ENCODE peak calls at places on chromosome 20, in four cellular contexts. P, Q, V and J are unnamed samples.
A peak's percentile ranks its signal among the peaks of the same experiment; 100 is the strongest.

GRCh38 chr20:32203556-32204484 is 3.7 kb downstream of the PLAGL2 start:
- DNase-seq in P (peak; percentile 73), Q (no peak), V (no peak), J (no peak)

GRCh38 chr20:56626367-56627121 is 2.6 kb upstream of the TFAP2C start:
- DNase-seq in P (no peak), Q (no peak), V (no peak), J (no peak)

GRCh38 chr20:1898496-1899168 is 3.4 kb downstream of the SIRPA start:
- DNase-seq in P (no peak), Q (no peak), V (no peak), J (no peak)

GRCh38 chr20:57570898-57571297 is 10.0 kb downstream of the PCK1 start:
- DNase-seq in P (no peak), Q (no peak), V (no peak), J (no peak)

GRCh38 chr20:10125757-10126156 is 91.0 kb downstream of the ANKEF1 start:
- DNase-seq in P (no peak), Q (no peak), V (peak; percentile 21), J (no peak)

GRCh38 chr20:14996883-14997672 is 659.7 kb upstream of the FLRT3 start:
- DNase-seq in P (no peak), Q (no peak), V (no peak), J (no peak)

GRCh38 chr20:53270792-53271375 is 298.7 kb downstream of the TSHZ2 start:
- DNase-seq in P (no peak), Q (no peak), V (no peak), J (no peak)

GRCh38 chr20:13493143-13493542 is 145.6 kb downstream of the TASP1 start:
- DNase-seq in P (no peak), Q (no peak), V (no peak), J (no peak)

GRCh38 chr20:2840967-2841531 is 504 bp downstream of the VPS16 start:
- DNase-seq in P (peak; percentile 49), Q (peak; percentile 72), V (peak; percentile 72), J (no peak)

GRCh38 chr20:9068896-9069663 is at the start of gene PLCB4:
- DNase-seq in P (peak; percentile 36), Q (peak; percentile 58), V (peak; percentile 66), J (no peak)
- TF ChIP-seq POLR2A in P (peak; percentile 24), Q (no peak), V (peak; percentile 13), J (no peak)

DNA sequence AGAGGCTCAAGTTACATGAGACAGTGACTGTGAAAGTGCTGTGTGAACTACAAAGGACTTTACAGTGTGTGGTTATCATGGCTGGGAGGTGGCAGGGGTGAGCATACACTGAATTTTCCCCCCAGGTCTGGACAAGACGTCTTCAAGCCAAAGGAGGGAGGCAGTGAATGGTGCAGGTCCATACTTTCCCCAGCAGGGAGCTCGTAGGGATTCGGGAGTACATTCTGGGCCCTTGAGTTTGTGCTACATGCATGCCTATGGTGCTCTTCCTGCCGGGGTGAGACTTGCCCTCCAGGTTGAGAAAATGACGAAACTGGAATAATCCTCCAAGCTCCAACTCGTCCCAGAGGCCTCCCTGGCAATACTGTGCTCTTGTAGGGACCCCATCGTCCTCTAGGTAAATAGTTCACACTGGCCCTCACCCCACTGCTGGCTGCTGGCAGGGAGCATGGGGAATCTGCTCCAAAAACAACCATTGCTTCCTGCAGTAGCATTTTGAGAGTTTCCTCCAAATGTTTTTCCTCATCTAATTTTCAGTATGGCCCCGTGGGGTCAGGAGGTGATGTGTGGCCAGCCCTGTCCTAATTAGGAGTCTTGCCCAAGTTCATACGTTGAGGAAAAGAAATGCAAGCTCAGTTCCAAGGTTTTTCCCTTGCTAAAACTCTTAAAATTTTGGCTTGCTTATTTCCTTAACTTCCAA is 57.6 kb downstream of the ZNF831 start:
- DNase-seq in P (no peak), Q (no peak), V (no peak), J (no peak)
- TF ChIP-seq CTCF in P (no peak), Q (no peak), V (no peak), J (no peak)

GRCh38 chr20:12130781-12131180 is 213.1 kb downstream of the BTBD3 start:
- DNase-seq in P (no peak), Q (no peak), V (no peak), J (no peak)
- H3K4me1 ChIP-seq in P (no peaks in the 10 kb centered on the region), Q (no peaks in the 10 kb centered on the region), V (no peaks in the 10 kb centered on the region), J (no peaks in the 10 kb centered on the region)

GRCh38 chr20:62647521-62648317 is 5.4 kb downstream of the SLCO4A1 start:
- DNase-seq in P (peak; percentile 52), Q (peak; percentile 60), V (no peak), J (no peak)

GRCh38 chr20:62644802-62645496 is 2.6 kb downstream of the SLCO4A1 start:
- DNase-seq in P (no peak), Q (peak; percentile 82), V (no peak), J (no peak)

GRCh38 chr20:62645613-62646012 is 3.3 kb downstream of the SLCO4A1 start:
- DNase-seq in P (no peak), Q (no peak), V (no peak), J (no peak)

GRCh38 chr20:62648318-62648995 is 6.2 kb downstream of the SLCO4A1 start:
- DNase-seq in P (no peak), Q (no peak), V (no peak), J (no peak)

DNA sequence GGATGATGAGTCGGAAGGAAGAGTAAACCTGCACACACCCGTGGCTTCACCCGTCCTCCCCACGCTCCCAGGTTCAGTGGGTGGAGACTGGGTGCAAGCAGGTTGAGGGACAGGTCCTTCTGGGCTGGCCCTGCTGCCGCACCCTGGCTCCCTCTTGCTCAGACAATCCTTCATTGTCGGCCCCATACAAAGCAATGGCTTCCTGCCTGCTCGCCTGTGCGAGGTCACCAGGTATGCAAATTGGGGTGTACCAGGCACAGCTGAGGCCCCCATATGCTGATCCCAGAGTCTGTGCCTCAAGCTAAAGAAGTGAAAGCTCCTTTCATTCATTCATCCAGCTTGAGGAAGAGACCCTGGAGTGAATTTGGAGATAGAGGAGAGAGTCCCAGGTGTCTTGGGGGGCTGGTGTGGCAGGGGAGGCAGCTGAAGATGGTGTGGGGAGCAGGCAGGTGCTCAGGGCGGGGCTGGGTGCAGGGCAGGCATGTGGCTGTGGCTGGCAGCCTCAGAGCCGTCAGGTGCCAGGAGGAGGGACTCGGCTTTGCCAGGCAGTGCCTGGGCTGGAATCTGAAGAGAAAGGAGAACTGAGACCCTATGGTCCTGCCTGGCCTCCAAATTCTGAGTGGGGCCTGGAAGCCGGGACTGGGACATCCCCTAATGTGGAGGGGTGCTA is 4.7 kb downstream of the SLCO4A1 start:
- DNase-seq in P (no peak), Q (peak; percentile 85), V (no peak), J (no peak)
- TF ChIP-seq POLR2A in P (no peak), Q (no peak), V (no peak), J (no peak)

GRCh38 chr20:23868321-23868720 is 11.2 kb downstream of the CST5 start:
- DNase-seq in P (no peak), Q (no peak), V (no peak), J (no peak)

GRCh38 chr20:23869520-23869919 is 10.0 kb downstream of the CST5 start:
- DNase-seq in P (no peak), Q (no peak), V (no peak), J (no peak)

GRCh38 chr20:23870461-23870860 is 9.1 kb downstream of the CST5 start:
- DNase-seq in P (no peak), Q (no peak), V (no peak), J (no peak)

GRCh38 chr20:23867152-23867776 is 12.3 kb downstream of the CST5 start:
- DNase-seq in P (no peak), Q (no peak), V (no peak), J (no peak)
- TF ChIP-seq CTCF in P (no peak), Q (no peak), V (no peak), J (no peak)

DNA sequence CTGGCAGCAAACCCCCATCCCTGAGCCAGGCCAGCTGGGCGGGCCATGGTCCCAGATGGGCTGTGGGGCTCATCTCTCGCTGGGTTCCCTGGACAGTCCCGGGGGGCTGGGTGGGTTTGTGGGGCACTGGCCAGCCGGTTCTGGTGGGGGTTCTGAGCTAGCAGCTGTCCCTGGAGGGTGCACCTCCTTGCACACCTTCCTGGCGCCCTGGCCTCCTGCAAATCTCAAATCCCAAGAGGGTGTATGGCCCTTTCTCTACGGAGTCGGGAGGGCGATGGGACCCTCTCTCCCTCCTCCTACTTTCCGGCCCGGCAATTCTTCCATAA is 1.2 kb upstream of the LAMA5 start:
- DNase-seq in P (no peak), Q (no peak), V (no peak), J (no peak)
- H3K4me1 ChIP-seq in P (peaks cover 5% of the 10 kb centered on the region), Q (peaks cover 59% of the 10 kb centered on the region), V (peaks cover 33% of the 10 kb centered on the region), J (no peaks in the 10 kb centered on the region)